ENCODE peak calls at places on chromosomes 13 and 19, in six cellular contexts. C is ovary; M is left ventricle myocardium inferior; W is colonic mucosa; L is heart right ventricle; U is effector memory CD4-positive, alpha-beta T cell. Z is an unnamed sample. For H3K9me3, the result is how much of the 10 kb centered on the place peaks cover.

GRCh38 chr19:6540918-6541689 is 10.3 kb downstream of the TNFSF9 start:
- DNase-seq in M (no peak), L (no peak), W (no peak), U (no peak), C (no peak), Z (no peak)

GRCh38 chr19:49114630-49115363 is 627 bp downstream of the LIN7B start:
- DNase-seq in M (peak), W (peak), U (peak), C (peak), L (peak), Z (peak)

GRCh38 chr19:30854661-30855060 is 482.5 kb downstream of the ZNF536 start:
- DNase-seq in M (no peak), W (no peak), L (no peak), U (no peak), C (no peak), Z (no peak)

GRCh38 chr13:55084630-55085029 is 2056.0 kb downstream of the OLFM4 start:
- DNase-seq in U (no peak), C (no peak), W (no peak), L (no peak), M (no peak), Z (no peak)

GRCh38 chr13:45242070-45242469 is 41.2 kb upstream of the KCTD4 start:
- DNase-seq in L (no peak), U (no peak), M (no peak), W (no peak), C (no peak), Z (no peak)

GRCh38 chr13:21676611-21677021 is 5.7 kb downstream of the FGF9 start:
- DNase-seq in M (no peak), W (peak), C (no peak), U (no peak), L (no peak), Z (no peak)

GRCh38 chr19:13909430-13909829 is 3.4 kb downstream of the CC2D1A start:
- DNase-seq in C (no peak), W (peak), L (no peak), U (no peak), M (no peak), Z (no peak)

GRCh38 chr13:38361551-38362262 is 12.1 kb downstream of the UFM1 start:
- DNase-seq in C (no peak), U (no peak), W (no peak), M (no peak), L (no peak), Z (no peak)

GRCh38 chr13:52845334-52845761 is 3.1 kb downstream of the PCDH8 start:
- DNase-seq in W (no peak), M (no peak), C (no peak), U (no peak), L (no peak), Z (no peak)

GRCh38 chr13:54859827-54860226 is 1831.2 kb downstream of the OLFM4 start:
- DNase-seq in U (no peak), W (no peak), M (no peak), L (no peak), C (no peak), Z (no peak)

GRCh38 chr13:26037302-26037701 is 14.5 kb downstream of the SHISA2 start:
- DNase-seq in M (no peak), L (no peak), W (peak), U (no peak), C (no peak), Z (no peak)

GRCh38 chr13:39407138-39407537 is 195.9 kb downstream of the LHFPL6 start:
- DNase-seq in M (no peak), W (no peak), L (no peak), U (no peak), C (no peak), Z (no peak)

GRCh38 chr19:1445185-1445931 is 4.6 kb upstream of the APC2 start:
- DNase-seq in M (peak), U (peak), C (peak), W (peak), L (peak), Z (no peak)

GRCh38 chr13:37640499-37640898 is 41.9 kb upstream of the POSTN start:
- DNase-seq in L (no peak), W (no peak), U (no peak), M (no peak), C (no peak), Z (no peak)

GRCh38 chr13:28503182-28503980 is 8.5 kb upstream of the FLT1 start:
- DNase-seq in W (no peak), U (no peak), L (no peak), C (no peak), M (no peak), Z (no peak)

GRCh38 chr13:77143325-77143907 is 116.5 kb upstream of the FBXL3 start:
- DNase-seq in W (no peak), U (no peak), L (no peak), M (no peak), C (no peak), Z (no peak)

GRCh38 chr13:40483601-40484000 is 182.8 kb downstream of the FOXO1 start:
- DNase-seq in W (no peak), M (peak), L (peak), U (no peak), C (no peak), Z (no peak)

GRCh38 chr19:32828139-32828538 is 41.4 kb downstream of the SLC7A9 start:
- DNase-seq in M (no peak), C (no peak), L (no peak), W (no peak), U (no peak), Z (no peak)

GRCh38 chr19:5627395-5627904 is 4.6 kb downstream of the SAFB start:
- DNase-seq in M (peak), U (no peak), L (peak), C (no peak), W (peak), Z (no peak)

GRCh38 chr13:38262211-38262610 is 87.4 kb upstream of the UFM1 start:
- DNase-seq in L (no peak), U (no peak), M (no peak), W (no peak), C (no peak), Z (no peak)

GRCh38 chr13:112916296-112916695 is 52.7 kb upstream of the MCF2L start:
- DNase-seq in M (no peak), W (no peak), U (no peak), L (no peak), C (no peak), Z (no peak)

GRCh38 chr13:30787747-30788535 is 52.6 kb downstream of the ALOX5AP start:
- DNase-seq in L (no peak), C (no peak), M (no peak), U (no peak), W (no peak), Z (no peak)

GRCh38 chr19:16585808-16586476 is 13.7 kb upstream of the SLC35E1 start:
- DNase-seq in W (peak), U (no peak), C (no peak), M (no peak), L (no peak), Z (no peak)

GRCh38 chr13:30971575-30971974 is 39.1 kb downstream of the TEX26 start:
- DNase-seq in U (no peak), M (no peak), W (no peak), L (no peak), C (no peak), Z (no peak)

GRCh38 chr19:45485301-45486077 is 11.4 kb downstream of the RTN2 start:
- DNase-seq in W (peak), L (peak), M (peak), U (peak), C (peak), Z (peak)

GRCh38 chr13:107450931-107451330 is 764.4 kb downstream of the LIG4 start:
- DNase-seq in W (no peak), C (no peak), L (no peak), M (no peak), U (no peak), Z (peak)

GRCh38 chr19:3285647-3286176 is 61.3 kb downstream of the CELF5 start:
- DNase-seq in U (peak), L (no peak), C (no peak), M (no peak), W (no peak), Z (no peak)

GRCh38 chr13:42807236-42807635 is 25.9 kb downstream of the FAM216B start:
- DNase-seq in L (no peak), M (no peak), W (no peak), U (no peak), C (no peak), Z (no peak)

GRCh38 chr19:7829162-7829520 is 877 bp upstream of the EVI5L start:
- DNase-seq in U (no peak), L (no peak), C (no peak), M (no peak), W (no peak), Z (no peak)

GRCh38 chr13:44389003-44389666 is 15.5 kb downstream of the SERP2 start:
- DNase-seq in W (no peak), L (no peak), C (no peak), U (no peak), M (no peak), Z (no peak)

GRCh38 chr13:78024996-78025395 is 106.4 kb upstream of the EDNRB start:
- DNase-seq in W (no peak), C (no peak), M (no peak), U (no peak), L (no peak), Z (no peak)

GRCh38 chr13:27466513-27466912 is 16.1 kb upstream of the MTIF3 start:
- DNase-seq in U (no peak), L (no peak), W (no peak), C (no peak), M (no peak), Z (no peak)

GRCh38 chr13:114304346-114305034 is 9.8 kb upstream of the CHAMP1 start:
- DNase-seq in W (no peak), L (no peak), M (no peak), U (no peak), C (no peak), Z (no peak)

GRCh38 chr19:36573948-36574726 is 1.0 kb upstream of the ZNF529 start:
- DNase-seq in U (no peak), W (no peak), M (no peak), L (no peak), C (no peak), Z (peak)

GRCh38 chr13:24215732-24216131 is 55.2 kb downstream of the SPATA13 start:
- DNase-seq in L (no peak), M (peak), C (peak), W (no peak), U (no peak), Z (no peak)

GRCh38 chr19:22919946-22920345 is 83.0 kb downstream of the ZNF728 start:
- DNase-seq in M (no peak), C (no peak), W (no peak), L (no peak), U (no peak), Z (no peak)
- H3K9me3 ChIP-seq in M (under half), C (under half), W (under half), L (under half), U (under half), Z (under half)

GRCh38 chr19:27672309-27673047 is 1540.5 kb downstream of the UQCRFS1 start:
- DNase-seq in M (peak), W (no peak), L (peak), C (no peak), U (no peak), Z (peak)
- H3K9me3 ChIP-seq in M (under half), W (under half), L (under half), C (under half), U (under half), Z (under half)

GRCh38 chr19:51970718-51971117 is 15.9 kb downstream of the ZNF350 start:
- DNase-seq in C (no peak), U (no peak), W (no peak), L (no peak), M (no peak), Z (no peak)

GRCh38 chr19:51977346-51977745 is 9.3 kb downstream of the ZNF350 start:
- DNase-seq in C (no peak), W (no peak), U (no peak), L (no peak), M (no peak), Z (no peak)

GRCh38 chr19:51976852-51977251 is 9.8 kb downstream of the ZNF350 start:
- DNase-seq in C (no peak), L (no peak), M (no peak), U (no peak), W (no peak), Z (no peak)

GRCh38 chr19:51971624-51972023 is 15.0 kb downstream of the ZNF350 start:
- DNase-seq in W (no peak), U (no peak), L (no peak), C (no peak), M (no peak), Z (no peak)
- H3K9me3 ChIP-seq in W (under half), U (half or more), L (half or more), C (under half), M (half or more), Z (under half)

GRCh38 chr19:9156304-9156703 is 16.1 kb downstream of the ZNF317 start:
- DNase-seq in U (no peak), W (no peak), L (no peak), C (no peak), M (no peak), Z (no peak)
- H3K9me3 ChIP-seq in U (under half), W (under half), L (under half), C (under half), M (half or more), Z (half or more)

GRCh38 chr19:58217607-58218391 is 10.9 kb upstream of the ZNF544 start:
- DNase-seq in W (no peak), M (no peak), U (no peak), C (no peak), L (no peak), Z (no peak)
- H3K9me3 ChIP-seq in W (under half), M (half or more), U (under half), C (under half), L (half or more), Z (under half)

GRCh38 chr13:41513600-41513999 is 56.2 kb downstream of the RGCC start:
- DNase-seq in W (no peak), U (no peak), L (no peak), M (no peak), C (no peak), Z (no peak)
- H3K9me3 ChIP-seq in W (under half), U (under half), L (under half), M (under half), C (under half), Z (under half)

GRCh38 chr19:51884713-51885112 is 3.0 kb downstream of the ZNF577 start:
- DNase-seq in L (no peak), W (no peak), C (no peak), M (no peak), U (no peak), Z (no peak)

GRCh38 chr19:51891193-51891747 is 3.5 kb upstream of the ZNF577 start:
- DNase-seq in M (no peak), W (no peak), L (no peak), U (no peak), C (no peak), Z (no peak)

GRCh38 chr19:51889934-51890333 is 2.2 kb upstream of the ZNF577 start:
- DNase-seq in W (no peak), L (no peak), C (no peak), M (no peak), U (no peak), Z (no peak)

GRCh38 chr19:51882518-51882917 is 5.2 kb downstream of the ZNF577 start:
- DNase-seq in W (no peak), L (no peak), M (no peak), U (no peak), C (no peak), Z (no peak)

DNA sequence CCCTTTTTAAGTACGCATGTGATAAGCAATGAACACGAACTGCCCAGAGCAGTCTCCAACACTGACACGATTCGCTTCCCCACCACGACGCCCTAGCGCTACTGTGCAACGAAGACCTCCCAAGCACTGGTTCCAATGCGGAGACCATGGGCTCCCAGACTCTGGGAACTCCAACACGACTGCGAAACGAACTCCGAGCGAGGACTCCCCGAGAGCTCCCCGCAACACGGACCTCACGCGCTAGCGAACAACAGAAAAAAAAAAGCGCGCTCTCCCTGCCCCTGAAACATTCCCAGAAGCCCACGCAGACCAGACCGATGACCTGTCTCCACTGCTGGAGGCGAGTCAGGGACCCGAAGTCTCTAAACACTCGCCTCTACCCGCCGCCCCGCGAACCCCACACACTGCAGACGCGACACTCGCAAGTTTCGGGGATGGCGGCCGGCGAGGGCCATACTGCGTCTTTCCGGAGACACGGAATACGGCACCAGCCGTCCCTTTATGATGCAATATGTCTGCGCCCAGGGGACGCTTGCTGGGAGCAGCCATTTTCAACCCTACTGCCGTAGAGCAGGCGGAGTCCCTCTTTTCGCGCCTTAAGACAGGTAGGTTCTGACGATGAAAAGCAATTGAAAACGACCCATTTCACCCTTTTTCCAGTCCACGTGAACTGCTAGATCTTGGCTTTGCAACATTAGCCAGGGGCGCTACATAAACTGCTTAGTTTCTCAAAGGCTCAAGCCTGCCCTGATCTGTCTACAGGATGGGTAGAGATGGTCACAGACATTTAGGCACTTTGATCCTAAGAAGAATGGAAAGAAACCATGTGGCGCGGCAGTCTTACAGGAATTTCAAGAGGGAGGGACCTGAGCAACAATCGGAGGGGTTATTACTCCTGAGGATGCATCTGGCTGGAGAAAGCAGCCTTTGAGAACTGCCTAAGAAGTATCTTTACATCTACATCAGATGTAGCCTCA is at the start of gene ZNF577:
- DNase-seq in W (peak), M (peak), U (peak), C (peak), L (peak), Z (no peak)
- H3K9me3 ChIP-seq in W (under half), M (under half), U (half or more), C (under half), L (under half), Z (under half)

GRCh38 chr19:51595190-51595589 is 24.1 kb downstream of the ZNF175 start:
- DNase-seq in L (no peak), U (no peak), C (no peak), M (no peak), W (no peak), Z (no peak)

GRCh38 chr19:51595776-51596175 is 24.7 kb downstream of the ZNF175 start:
- DNase-seq in W (no peak), U (no peak), C (no peak), L (no peak), M (no peak), Z (no peak)

GRCh38 chr19:51593138-51593890 is 22.2 kb downstream of the ZNF175 start:
- DNase-seq in L (no peak), C (no peak), U (no peak), W (no peak), M (no peak), Z (no peak)

GRCh38 chr19:51593969-51594773 is 23.1 kb downstream of the ZNF175 start:
- DNase-seq in W (peak), U (peak), C (peak), L (peak), M (peak), Z (peak)

DNA sequence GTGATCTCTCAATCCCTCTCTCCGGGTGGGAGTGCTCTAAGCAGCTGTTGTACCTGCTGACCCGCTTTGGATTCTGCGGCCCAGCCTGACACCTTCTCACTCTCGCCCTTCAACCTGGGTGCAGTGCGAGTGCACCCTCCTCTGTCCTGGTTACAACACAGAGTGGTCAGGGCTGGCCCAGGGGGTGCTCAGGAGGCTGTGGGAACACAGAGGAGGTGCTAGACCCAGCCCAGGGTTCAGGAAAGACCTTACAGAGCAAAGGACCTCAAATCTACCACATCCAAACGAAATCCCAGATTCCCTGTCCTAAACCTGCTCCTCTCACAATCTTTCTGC is 23.7 kb downstream of the ZNF175 start:
- DNase-seq in C (no peak), M (no peak), L (no peak), U (no peak), W (no peak), Z (no peak)
- H3K9me3 ChIP-seq in C (under half), M (under half), L (under half), U (under half), W (under half), Z (under half)

GRCh38 chr13:49874430-49874829 is 61.7 kb downstream of the SPRYD7 start:
- DNase-seq in L (no peak), U (no peak), C (no peak), W (no peak), M (no peak), Z (no peak)
- H3K9me3 ChIP-seq in L (under half), U (under half), C (under half), W (under half), M (under half), Z (under half)